ENCODE peak calls at places on chromosomes 6 and 20, in five cellular contexts. One of them, this sample, is unnamed.

GRCh38 chr6:119626884-119627619 is 277.5 kb upstream of the MAN1A1 start:
- DNase-seq in H1: no peak
- DNase-seq in IMR-90: no peak
- DNase-seq in H9: no peak
- DNase-seq in mesenchymal stem cell: no peak
- DNase-seq in this sample: no peak

GRCh38 chr6:120965814-120966213 is 368.5 kb downstream of the TBC1D32 start:
- DNase-seq in IMR-90: no peak
- DNase-seq in H1: no peak
- DNase-seq in H9: no peak
- DNase-seq in mesenchymal stem cell: no peak
- DNase-seq in this sample: no peak

GRCh38 chr20:21324126-21324525 is 21.0 kb downstream of the XRN2 start:
- DNase-seq in H1: no peak
- DNase-seq in mesenchymal stem cell: peak
- DNase-seq in H9: no peak
- DNase-seq in IMR-90: peak
- DNase-seq in this sample: no peak

GRCh38 chr6:139587469-139587868 is 213.0 kb upstream of the CITED2 start:
- DNase-seq in IMR-90: peak
- DNase-seq in H1: no peak
- DNase-seq in H9: no peak
- DNase-seq in mesenchymal stem cell: peak
- DNase-seq in this sample: no peak

GRCh38 chr6:136411028-136411329 is 121.3 kb upstream of the BCLAF1 start:
- DNase-seq in H9: no peak
- DNase-seq in H1: no peak
- DNase-seq in mesenchymal stem cell: no peak
- DNase-seq in IMR-90: no peak
- DNase-seq in this sample: no peak

GRCh38 chr6:140744648-140745320 is 1370.3 kb upstream of the CITED2 start:
- DNase-seq in mesenchymal stem cell: peak
- DNase-seq in H1: no peak
- DNase-seq in IMR-90: peak
- DNase-seq in H9: no peak
- DNase-seq in this sample: no peak

GRCh38 chr20:18676366-18676765 is 88.5 kb downstream of the DTD1 start:
- DNase-seq in H1: no peak
- DNase-seq in IMR-90: no peak
- DNase-seq in H9: no peak
- DNase-seq in mesenchymal stem cell: no peak
- DNase-seq in this sample: no peak

GRCh38 chr20:44909872-44910689 is at the start of gene PABPC1L:
- DNase-seq in H1: peak
- DNase-seq in IMR-90: peak
- DNase-seq in H9: peak
- DNase-seq in mesenchymal stem cell: peak
- DNase-seq in this sample: peak

GRCh38 chr6:100453701-100454521 is 10.8 kb downstream of the SIM1 start:
- DNase-seq in mesenchymal stem cell: peak
- DNase-seq in H1: peak
- DNase-seq in H9: peak
- DNase-seq in IMR-90: no peak
- DNase-seq in this sample: peak

GRCh38 chr6:138387577-138388368 is 10.1 kb downstream of the SMIM28 start:
- DNase-seq in IMR-90: no peak
- DNase-seq in H9: no peak
- DNase-seq in mesenchymal stem cell: no peak
- DNase-seq in H1: no peak
- DNase-seq in this sample: no peak

GRCh38 chr6:5553767-5554166 is 292.5 kb downstream of the FARS2 start:
- DNase-seq in mesenchymal stem cell: no peak
- DNase-seq in IMR-90: no peak
- DNase-seq in H1: no peak
- DNase-seq in H9: no peak
- DNase-seq in this sample: no peak

GRCh38 chr6:20534906-20535305 is 649 bp downstream of the CDKAL1 start:
- DNase-seq in H1: peak
- DNase-seq in mesenchymal stem cell: no peak
- DNase-seq in IMR-90: no peak
- DNase-seq in H9: no peak
- DNase-seq in this sample: no peak

GRCh38 chr20:13420625-13421024 is 199.6 kb downstream of the ISM1 start:
- DNase-seq in mesenchymal stem cell: no peak
- DNase-seq in H1: no peak
- DNase-seq in IMR-90: no peak
- DNase-seq in H9: no peak
- DNase-seq in this sample: no peak

GRCh38 chr6:40244684-40245083 is 310.4 kb upstream of the MOCS1 start:
- DNase-seq in H9: no peak
- DNase-seq in mesenchymal stem cell: no peak
- DNase-seq in IMR-90: no peak
- DNase-seq in H1: no peak
- DNase-seq in this sample: no peak

GRCh38 chr6:89989742-89990141 is 95.5 kb downstream of the GJA10 start:
- DNase-seq in H9: no peak
- DNase-seq in IMR-90: peak
- DNase-seq in H1: no peak
- DNase-seq in mesenchymal stem cell: peak
- DNase-seq in this sample: no peak

GRCh38 chr6:137291441-137291840 is 72.3 kb upstream of the IFNGR1 start:
- DNase-seq in H1: no peak
- DNase-seq in mesenchymal stem cell: no peak
- DNase-seq in IMR-90: peak
- DNase-seq in H9: no peak
- DNase-seq in this sample: no peak

GRCh38 chr6:7541175-7542064 is at the start of gene DSP:
- DNase-seq in IMR-90: no peak
- DNase-seq in mesenchymal stem cell: peak
- DNase-seq in H9: peak
- DNase-seq in H1: peak
- DNase-seq in this sample: peak

GRCh38 chr6:45422541-45423110 is 44.9 kb upstream of the SUPT3H start:
- DNase-seq in H9: peak
- DNase-seq in IMR-90: peak
- DNase-seq in H1: no peak
- DNase-seq in mesenchymal stem cell: peak
- DNase-seq in this sample: peak

GRCh38 chr6:16547586-16547985 is 213.7 kb downstream of the ATXN1 start:
- DNase-seq in IMR-90: no peak
- DNase-seq in H9: no peak
- DNase-seq in H1: no peak
- DNase-seq in mesenchymal stem cell: no peak
- DNase-seq in this sample: no peak

GRCh38 chr20:51059862-51060261 is 37.0 kb upstream of the KCNG1 start:
- DNase-seq in H1: no peak
- DNase-seq in IMR-90: peak
- DNase-seq in mesenchymal stem cell: peak
- DNase-seq in H9: no peak
- DNase-seq in this sample: no peak

GRCh38 chr6:69878795-69879194 is 12.4 kb downstream of the COL19A1 start:
- DNase-seq in H1: no peak
- DNase-seq in IMR-90: no peak
- DNase-seq in mesenchymal stem cell: no peak
- DNase-seq in H9: no peak
- DNase-seq in this sample: no peak

GRCh38 chr20:14561733-14562132 is 224.3 kb upstream of the FLRT3 start:
- DNase-seq in H9: no peak
- DNase-seq in IMR-90: peak
- DNase-seq in mesenchymal stem cell: no peak
- DNase-seq in H1: no peak
- DNase-seq in this sample: no peak

GRCh38 chr6:1014431-1014807 is 297.5 kb upstream of the FOXQ1 start:
- DNase-seq in H9: no peak
- DNase-seq in H1: no peak
- DNase-seq in IMR-90: no peak
- DNase-seq in mesenchymal stem cell: no peak
- DNase-seq in this sample: no peak

GRCh38 chr20:18016772-18017171 is 40.9 kb downstream of the OVOL2 start:
- DNase-seq in H1: no peak
- DNase-seq in IMR-90: no peak
- DNase-seq in H9: no peak
- DNase-seq in mesenchymal stem cell: no peak
- DNase-seq in this sample: no peak

GRCh38 chr20:57513199-57513598 is 11.7 kb downstream of the CTCFL start:
- DNase-seq in H1: no peak
- DNase-seq in IMR-90: peak
- DNase-seq in H9: no peak
- DNase-seq in mesenchymal stem cell: peak
- DNase-seq in this sample: no peak

GRCh38 chr6:44676246-44676790 is 288.8 kb downstream of the CDC5L start:
- DNase-seq in IMR-90: no peak
- DNase-seq in H9: peak
- DNase-seq in mesenchymal stem cell: no peak
- DNase-seq in H1: no peak
- DNase-seq in this sample: no peak

GRCh38 chr6:26330835-26331808 is 33.9 kb upstream of the BTN3A2 start:
- DNase-seq in IMR-90: peak
- DNase-seq in mesenchymal stem cell: peak
- DNase-seq in H9: peak
- DNase-seq in H1: peak
- DNase-seq in this sample: no peak

GRCh38 chr20:24134284-24134683 is 145.7 kb upstream of the GGTLC1 start:
- DNase-seq in IMR-90: no peak
- DNase-seq in mesenchymal stem cell: no peak
- DNase-seq in H1: no peak
- DNase-seq in H9: no peak
- DNase-seq in this sample: no peak

GRCh38 chr6:107539849-107540464 is 50.0 kb downstream of the SOBP start:
- DNase-seq in H9: no peak
- DNase-seq in H1: no peak
- DNase-seq in mesenchymal stem cell: no peak
- DNase-seq in IMR-90: no peak
- DNase-seq in this sample: no peak

GRCh38 chr6:3841711-3842565 is 7.2 kb upstream of the FAM50B start:
- DNase-seq in IMR-90: peak
- DNase-seq in mesenchymal stem cell: peak
- DNase-seq in H1: no peak
- DNase-seq in H9: no peak
- DNase-seq in this sample: no peak

GRCh38 chr6:43916091-43916923 is 146.3 kb downstream of the VEGFA start:
- DNase-seq in H9: no peak
- DNase-seq in IMR-90: peak
- DNase-seq in H1: no peak
- DNase-seq in mesenchymal stem cell: no peak
- DNase-seq in this sample: no peak

GRCh38 chr6:138038148-138038870 is 68.9 kb downstream of the PERP start:
- DNase-seq in H1: no peak
- DNase-seq in H9: no peak
- DNase-seq in IMR-90: no peak
- DNase-seq in mesenchymal stem cell: no peak
- DNase-seq in this sample: no peak

GRCh38 chr20:9949563-9949962 is 85.2 kb upstream of the ANKEF1 start:
- DNase-seq in IMR-90: no peak
- DNase-seq in mesenchymal stem cell: no peak
- DNase-seq in H1: no peak
- DNase-seq in H9: no peak
- DNase-seq in this sample: no peak

GRCh38 chr20:54199721-54200176 is 8.1 kb upstream of the PFDN4 start:
- DNase-seq in IMR-90: peak
- DNase-seq in mesenchymal stem cell: peak
- DNase-seq in H1: peak
- DNase-seq in H9: peak
- DNase-seq in this sample: peak

GRCh38 chr6:46024122-46024769 is 8.6 kb upstream of the CLIC5 start:
- DNase-seq in H1: no peak
- DNase-seq in H9: no peak
- DNase-seq in mesenchymal stem cell: no peak
- DNase-seq in IMR-90: no peak
- DNase-seq in this sample: no peak

GRCh38 chr6:144353871-144354314 is 68.8 kb downstream of the UTRN start:
- DNase-seq in IMR-90: no peak
- DNase-seq in H1: no peak
- DNase-seq in mesenchymal stem cell: no peak
- DNase-seq in H9: no peak
- DNase-seq in this sample: no peak

DNA sequence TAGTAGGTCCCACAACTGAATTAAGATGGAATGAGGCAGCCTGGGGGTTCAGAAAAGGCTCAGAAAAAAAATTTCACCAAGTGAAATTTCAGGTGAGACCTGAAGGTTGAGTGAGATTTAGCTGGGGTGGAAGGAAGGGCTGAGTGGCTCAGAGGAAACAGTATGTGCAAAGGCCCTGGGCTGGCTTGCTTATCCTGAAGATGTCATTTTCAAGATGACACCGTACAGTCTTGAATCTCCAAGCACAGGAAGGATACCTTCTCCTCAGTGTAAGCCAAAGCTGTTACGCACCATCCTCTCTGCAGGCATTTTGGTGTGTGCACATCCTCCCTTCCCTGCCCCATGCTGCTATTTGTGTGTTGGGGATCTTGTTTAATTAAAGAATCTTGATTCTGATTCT is 43.0 kb upstream of the RANBP9 start:
- DNase-seq in IMR-90: no peak
- DNase-seq in mesenchymal stem cell: no peak
- DNase-seq in H9: no peak
- DNase-seq in H1: no peak
- DNase-seq in this sample: no peak
- H4K91ac ChIP-seq in IMR-90: no peak
- H4K91ac ChIP-seq in mesenchymal stem cell: no peak
- H4K91ac ChIP-seq in H9: no peak
- H4K91ac ChIP-seq in H1: no peak
- H4K91ac ChIP-seq in this sample: no peak

DNA sequence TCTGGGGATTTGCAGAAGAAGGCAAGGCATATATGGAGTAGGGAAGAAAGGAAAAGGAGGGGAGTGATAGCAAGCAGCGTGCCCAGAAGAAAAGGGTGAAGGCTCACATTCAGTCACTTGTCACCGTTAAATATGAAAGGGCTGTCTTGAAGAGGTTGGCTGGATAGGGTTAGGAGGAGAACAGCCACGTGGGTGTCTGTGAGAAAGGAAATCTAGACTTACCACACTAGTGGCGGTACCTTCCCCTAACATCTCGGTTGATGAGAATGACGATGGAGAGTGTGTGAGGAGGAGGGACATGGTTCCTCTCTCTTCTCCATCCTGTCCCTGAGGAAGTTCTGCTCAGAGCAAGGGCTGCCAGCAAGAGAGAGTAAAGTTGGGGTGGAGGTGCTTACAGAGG is 74.3 kb upstream of the CCN6 start:
- DNase-seq in H1: no peak
- DNase-seq in IMR-90: no peak
- DNase-seq in H9: no peak
- DNase-seq in mesenchymal stem cell: no peak
- DNase-seq in this sample: no peak
- H4K91ac ChIP-seq in H1: no peak
- H4K91ac ChIP-seq in IMR-90: peak
- H4K91ac ChIP-seq in H9: no peak
- H4K91ac ChIP-seq in mesenchymal stem cell: no peak
- H4K91ac ChIP-seq in this sample: no peak

GRCh38 chr20:46363874-46364669 is 42.3 kb downstream of the ELMO2 start:
- DNase-seq in H1: peak
- DNase-seq in H9: peak
- DNase-seq in mesenchymal stem cell: peak
- DNase-seq in IMR-90: peak
- DNase-seq in this sample: peak
- H4K91ac ChIP-seq in H1: peak
- H4K91ac ChIP-seq in H9: no peak
- H4K91ac ChIP-seq in mesenchymal stem cell: peak
- H4K91ac ChIP-seq in IMR-90: peak
- H4K91ac ChIP-seq in this sample: peak

GRCh38 chr6:157811137-157811475 is 11.9 kb upstream of the SNX9 start:
- DNase-seq in H9: no peak
- DNase-seq in mesenchymal stem cell: no peak
- DNase-seq in H1: no peak
- DNase-seq in IMR-90: no peak
- DNase-seq in this sample: no peak
- H4K91ac ChIP-seq in H9: no peak
- H4K91ac ChIP-seq in mesenchymal stem cell: no peak
- H4K91ac ChIP-seq in H1: no peak
- H4K91ac ChIP-seq in IMR-90: no peak
- H4K91ac ChIP-seq in this sample: no peak

This sample was measured in neuronal stem cell.